ENCODE peak calls at places on chromosome X, in four cellular contexts. One of them, this sample, is unnamed.

GRCh38 chrX:71017396-71017939 is 50.7 kb downstream of the SNX12 start:
- DNase-seq in CD8-positive, alpha-beta T cell: no peak
- DNase-seq in stimulated activated CD4-positive, alpha-beta T cell treated with anti-CD3 and anti-CD28 coated beads, TNF-alpha, amount 100 ng/mL, for 4 hours: no peak
- DNase-seq in T-cell: no peak
- DNase-seq in this sample: no peak

GRCh38 chrX:49155243-49155899 is 7.2 kb upstream of the MAGIX start:
- DNase-seq in CD8-positive, alpha-beta T cell: peak
- DNase-seq in stimulated activated CD4-positive, alpha-beta T cell treated with anti-CD3 and anti-CD28 coated beads, TNF-alpha, amount 100 ng/mL, for 4 hours: no peak
- DNase-seq in T-cell: no peak
- DNase-seq in this sample: peak

GRCh38 chrX:129768186-129768585 is 11.6 kb upstream of the SASH3 start:
- DNase-seq in CD8-positive, alpha-beta T cell: no peak
- DNase-seq in stimulated activated CD4-positive, alpha-beta T cell treated with anti-CD3 and anti-CD28 coated beads, TNF-alpha, amount 100 ng/mL, for 4 hours: no peak
- DNase-seq in T-cell: no peak
- DNase-seq in this sample: no peak

GRCh38 chrX:119728487-119728886 is 29.9 kb upstream of the SOWAHD start:
- DNase-seq in CD8-positive, alpha-beta T cell: no peak
- DNase-seq in stimulated activated CD4-positive, alpha-beta T cell treated with anti-CD3 and anti-CD28 coated beads, TNF-alpha, amount 100 ng/mL, for 4 hours: no peak
- DNase-seq in T-cell: no peak
- DNase-seq in this sample: no peak

GRCh38 chrX:8913665-8914409 is 112.7 kb upstream of the FAM9A start:
- DNase-seq in CD8-positive, alpha-beta T cell: no peak
- DNase-seq in stimulated activated CD4-positive, alpha-beta T cell treated with anti-CD3 and anti-CD28 coated beads, TNF-alpha, amount 100 ng/mL, for 4 hours: no peak
- DNase-seq in T-cell: no peak
- DNase-seq in this sample: no peak

GRCh38 chrX:17635231-17635630 is 102.1 kb upstream of the SCML1 start:
- DNase-seq in CD8-positive, alpha-beta T cell: no peak
- DNase-seq in stimulated activated CD4-positive, alpha-beta T cell treated with anti-CD3 and anti-CD28 coated beads, TNF-alpha, amount 100 ng/mL, for 4 hours: no peak
- DNase-seq in T-cell: no peak
- DNase-seq in this sample: peak

GRCh38 chrX:40853816-40854123 is 118.4 kb upstream of the MED14 start:
- DNase-seq in CD8-positive, alpha-beta T cell: no peak
- DNase-seq in stimulated activated CD4-positive, alpha-beta T cell treated with anti-CD3 and anti-CD28 coated beads, TNF-alpha, amount 100 ng/mL, for 4 hours: no peak
- DNase-seq in T-cell: no peak
- DNase-seq in this sample: no peak

GRCh38 chrX:118502121-118502794 is 6.6 kb downstream of the DOCK11 start:
- DNase-seq in CD8-positive, alpha-beta T cell: no peak
- DNase-seq in stimulated activated CD4-positive, alpha-beta T cell treated with anti-CD3 and anti-CD28 coated beads, TNF-alpha, amount 100 ng/mL, for 4 hours: no peak
- DNase-seq in T-cell: no peak
- DNase-seq in this sample: no peak

GRCh38 chrX:40010550-40011364 is 87.0 kb downstream of the BCOR start:
- DNase-seq in CD8-positive, alpha-beta T cell: peak
- DNase-seq in stimulated activated CD4-positive, alpha-beta T cell treated with anti-CD3 and anti-CD28 coated beads, TNF-alpha, amount 100 ng/mL, for 4 hours: no peak
- DNase-seq in T-cell: peak
- DNase-seq in this sample: no peak

GRCh38 chrX:147902270-147902669 is 9.4 kb upstream of the FMR1 start:
- DNase-seq in CD8-positive, alpha-beta T cell: no peak
- DNase-seq in stimulated activated CD4-positive, alpha-beta T cell treated with anti-CD3 and anti-CD28 coated beads, TNF-alpha, amount 100 ng/mL, for 4 hours: no peak
- DNase-seq in T-cell: no peak
- DNase-seq in this sample: no peak

GRCh38 chrX:66050140-66050569 is 10.3 kb upstream of the VSIG4 start:
- DNase-seq in CD8-positive, alpha-beta T cell: no peak
- DNase-seq in stimulated activated CD4-positive, alpha-beta T cell treated with anti-CD3 and anti-CD28 coated beads, TNF-alpha, amount 100 ng/mL, for 4 hours: no peak
- DNase-seq in T-cell: no peak
- DNase-seq in this sample: no peak

This sample was measured in iPS-NIHi11.